ENCODE peak calls at places on chromosomes 5 and 9, in ten cellular contexts. T is CD4-positive, CD25-positive, alpha-beta regulatory T cell; O is left colon; Z is activated CD8-positive, alpha-beta T cell treated with anti-CD3 and anti-CD28 coated beads for 36 hours; A is breast epithelium; X is H7; D is T-helper 17 cell; V is hypothalamus; G is stromal cell of bone marrow; C is brain pericyte. U is an unnamed sample.

GRCh38 chr5:90932052-90932699 is 373.6 kb downstream of the ADGRV1 start:
- DNase-seq in T (peak; percentile 4), O (peak; percentile 31), Z (peak; percentile 33), A (no peak), X (peak; percentile 63), D (no peak), V (no peak), G (peak; percentile 55), C (no peak), U (peak; percentile 12)

GRCh38 chr5:43149231-43149630 is 28.5 kb downstream of the ZNF131 start:
- DNase-seq in T (no peak), O (no peak), Z (no peak), A (no peak), X (no peak), D (no peak), V (no peak), G (no peak), C (no peak), U (no peak)

GRCh38 chr5:170533383-170533782 is 29.6 kb downstream of the KCNIP1 start:
- DNase-seq in T (no peak), O (no peak), Z (no peak), A (no peak), X (no peak), D (no peak), V (no peak), G (no peak), C (no peak), U (no peak)

GRCh38 chr5:67156976-67157583 is 39.5 kb downstream of the CD180 start:
- DNase-seq in T (peak; percentile 35), O (no peak), Z (peak; percentile 67), A (no peak), X (peak; percentile 60), D (peak; percentile 32), V (no peak), G (no peak), C (no peak), U (no peak)

GRCh38 chr5:77882670-77883257 is 106.6 kb upstream of the TBCA start:
- DNase-seq in T (no peak), O (no peak), Z (peak; percentile 72), A (no peak), X (no peak), D (no peak), V (no peak), G (peak; percentile 18), C (no peak), U (no peak)

GRCh38 chr5:171992813-171993212 is 13.6 kb downstream of the FBXW11 start:
- DNase-seq in T (no peak), O (no peak), Z (no peak), A (no peak), X (no peak), D (no peak), V (no peak), G (no peak), C (no peak), U (no peak)

GRCh38 chr5:143142596-143143435 is 260.7 kb downstream of the NR3C1 start:
- DNase-seq in T (no peak), O (no peak), Z (no peak), A (no peak), X (no peak), D (no peak), V (no peak), G (peak; percentile 69), C (no peak), U (no peak)

GRCh38 chr9:5191983-5192382 is 6.5 kb upstream of the INSL6 start:
- DNase-seq in T (no peak), O (no peak), Z (no peak), A (no peak), X (no peak), D (no peak), V (no peak), G (no peak), C (no peak), U (no peak)

GRCh38 chr5:151075698-151076331 is 5.0 kb downstream of the TNIP1 start:
- DNase-seq in T (no peak), O (peak; percentile 53), Z (no peak), A (no peak), X (no peak), D (no peak), V (no peak), G (no peak), C (no peak), U (no peak)

GRCh38 chr9:93254806-93255519 is 71.0 kb downstream of the WNK2 start:
- DNase-seq in T (no peak), O (no peak), Z (no peak), A (peak; percentile 33), X (peak; percentile 73), D (no peak), V (no peak), G (no peak), C (no peak), U (no peak)

GRCh38 chr5:39202594-39203290 is 16.6 kb downstream of the FYB1 start:
- DNase-seq in T (peak; percentile 43), O (no peak), Z (peak; percentile 58), A (no peak), X (no peak), D (no peak), V (no peak), G (no peak), C (no peak), U (no peak)

GRCh38 chr5:126450388-126450787 is 27.2 kb downstream of the GRAMD2B start:
- DNase-seq in T (peak; percentile 13), O (no peak), Z (peak; percentile 51), A (no peak), X (no peak), D (no peak), V (no peak), G (no peak), C (no peak), U (no peak)

U was measured in GM12878.